ENCODE peak calls at places on chromosome 7, in seven cellular contexts. E is mesenchymal stem cell, W is H9, D is H1, T is IMR-90, S is neuronal stem cell, I is trophoblast cell. N is an unnamed sample.

GRCh38 chr7:55073051-55073511 is 54.3 kb downstream of the EGFR start:
- DNase-seq in E (no peak), W (no peak), D (no peak), T (peak; percentile 81), S (no peak), I (peak; percentile 88), N (no peak)

GRCh38 chr7:18866359-18867036 is 250.9 kb downstream of the TWIST1 start:
- DNase-seq in E (peak; percentile 97), W (no peak), D (no peak), T (peak; percentile 100), S (no peak), I (peak; percentile 25), N (no peak)

GRCh38 chr7:66921918-66922486 is 977 bp downstream of the TMEM248 start:
- DNase-seq in E (no peak), W (no peak), D (no peak), T (no peak), S (no peak), I (peak; percentile 41), N (no peak)

GRCh38 chr7:30616318-30616717 is 21.6 kb downstream of the GARS1 start:
- DNase-seq in E (no peak), W (no peak), D (no peak), T (peak; percentile 29), S (no peak), I (no peak), N (no peak)

GRCh38 chr7:51587600-51587999 is 271.0 kb upstream of the COBL start:
- DNase-seq in E (no peak), W (no peak), D (no peak), T (no peak), S (no peak), I (no peak), N (no peak)

GRCh38 chr7:107234436-107234835 is 65.6 kb downstream of the HBP1 start:
- DNase-seq in E (no peak), W (no peak), D (no peak), T (no peak), S (no peak), I (peak; percentile 14), N (peak; percentile 16)

GRCh38 chr7:153604-154003 is 38.8 kb upstream of the FAM20C start:
- DNase-seq in E (no peak), W (no peak), D (no peak), T (no peak), S (no peak), I (no peak), N (no peak)

GRCh38 chr7:105830405-105831218 is 45.8 kb downstream of the ATXN7L1 start:
- DNase-seq in E (peak; percentile 98), W (no peak), D (no peak), T (peak; percentile 98), S (no peak), I (peak; percentile 85), N (peak; percentile 81)

GRCh38 chr7:158015403-158016116 is 572.1 kb downstream of the PTPRN2 start:
- DNase-seq in E (no peak), W (no peak), D (no peak), T (no peak), S (no peak), I (no peak), N (no peak)

GRCh38 chr7:102426268-102427031 is 6.9 kb upstream of the ORAI2 start:
- DNase-seq in E (no peak), W (no peak), D (no peak), T (no peak), S (no peak), I (peak; percentile 16), N (no peak)

GRCh38 chr7:130990178-130990832 is 256.3 kb upstream of the KLF14 start:
- DNase-seq in E (no peak), W (no peak), D (no peak), T (no peak), S (no peak), I (no peak), N (no peak)

GRCh38 chr7:157017149-157017548 is 6.7 kb upstream of the MNX1 start:
- DNase-seq in E (no peak), W (peak; percentile 46), D (no peak), T (no peak), S (no peak), I (no peak), N (no peak)

GRCh38 chr7:87628780-87629569 is 777 bp downstream of the RUNDC3B start:
- DNase-seq in E (peak; percentile 18), W (peak; percentile 53), D (no peak), T (no peak), S (no peak), I (peak; percentile 58), N (peak; percentile 28)

GRCh38 chr7:77455334-77455733 is 39.2 kb upstream of the GSAP start:
- DNase-seq in E (peak; percentile 81), W (no peak), D (no peak), T (peak; percentile 97), S (no peak), I (no peak), N (no peak)

GRCh38 chr7:82549616-82550285 is 106.2 kb upstream of the CACNA2D1 start:
- DNase-seq in E (no peak), W (no peak), D (no peak), T (no peak), S (no peak), I (no peak), N (no peak)

GRCh38 chr7:42456756-42457276 is 219.8 kb upstream of the GLI3 start:
- DNase-seq in E (peak; percentile 11), W (no peak), D (no peak), T (no peak), S (no peak), I (no peak), N (no peak)

GRCh38 chr7:8035647-8036518 is 67.3 kb downstream of the GLCCI1 start:
- DNase-seq in E (peak; percentile 58), W (peak; percentile 33), D (no peak), T (peak; percentile 55), S (no peak), I (peak; percentile 53), N (peak; percentile 66)

GRCh38 chr7:23306936-23307521 is 7.9 kb downstream of the MALSU1 start:
- DNase-seq in E (no peak), W (no peak), D (no peak), T (no peak), S (no peak), I (no peak), N (no peak)

GRCh38 chr7:134645478-134645877 is 1.2 kb upstream of the BPGM start:
- DNase-seq in E (no peak), W (no peak), D (no peak), T (no peak), S (no peak), I (no peak), N (no peak)
- H3K4me2 ChIP-seq in E (peak overlapping the region; percentile 84), W (peak overlapping the region; percentile 68), D (peak overlapping the region; percentile 55), T (peak overlapping the region; percentile 98), S (no peak overlapping the region), I (peak overlapping the region; percentile 82), N (peak overlapping the region; percentile 69)

GRCh38 chr7:3927446-3928110 is 626.5 kb downstream of the SDK1 start:
- DNase-seq in E (no peak), W (no peak), D (no peak), T (no peak), S (no peak), I (no peak), N (no peak)

GRCh38 chr7:3918576-3918975 is 617.5 kb downstream of the SDK1 start:
- DNase-seq in E (no peak), W (no peak), D (no peak), T (no peak), S (no peak), I (no peak), N (no peak)

GRCh38 chr7:3924277-3924676 is 623.2 kb downstream of the SDK1 start:
- DNase-seq in E (no peak), W (no peak), D (no peak), T (no peak), S (no peak), I (no peak), N (no peak)

GRCh38 chr7:3922175-3922635 is 621.2 kb downstream of the SDK1 start:
- DNase-seq in E (peak; percentile 97), W (peak; percentile 84), D (peak; percentile 34), T (peak; percentile 90), S (peak; percentile 6), I (peak; percentile 91), N (peak; percentile 98)

GRCh38 chr7:3923307-3923918 is 622.4 kb downstream of the SDK1 start:
- DNase-seq in E (no peak), W (no peak), D (no peak), T (no peak), S (no peak), I (no peak), N (no peak)
- H2AK5ac ChIP-seq in E (peak overlapping the region; percentile 1), W (no peak overlapping the region), D (no peak overlapping the region), T (no peak overlapping the region), S (no peak overlapping the region), I (no peak overlapping the region), N (no peak overlapping the region)

GRCh38 chr7:24831240-24831639 is 74.0 kb upstream of the GSDME start:
- DNase-seq in E (peak; percentile 37), W (no peak), D (no peak), T (peak; percentile 68), S (no peak), I (peak; percentile 9), N (no peak)
- H3K4me2 ChIP-seq in E (no peak overlapping the region), W (no peak overlapping the region), D (no peak overlapping the region), T (no peak overlapping the region), S (no peak overlapping the region), I (no peak overlapping the region), N (no peak overlapping the region)

DNA sequence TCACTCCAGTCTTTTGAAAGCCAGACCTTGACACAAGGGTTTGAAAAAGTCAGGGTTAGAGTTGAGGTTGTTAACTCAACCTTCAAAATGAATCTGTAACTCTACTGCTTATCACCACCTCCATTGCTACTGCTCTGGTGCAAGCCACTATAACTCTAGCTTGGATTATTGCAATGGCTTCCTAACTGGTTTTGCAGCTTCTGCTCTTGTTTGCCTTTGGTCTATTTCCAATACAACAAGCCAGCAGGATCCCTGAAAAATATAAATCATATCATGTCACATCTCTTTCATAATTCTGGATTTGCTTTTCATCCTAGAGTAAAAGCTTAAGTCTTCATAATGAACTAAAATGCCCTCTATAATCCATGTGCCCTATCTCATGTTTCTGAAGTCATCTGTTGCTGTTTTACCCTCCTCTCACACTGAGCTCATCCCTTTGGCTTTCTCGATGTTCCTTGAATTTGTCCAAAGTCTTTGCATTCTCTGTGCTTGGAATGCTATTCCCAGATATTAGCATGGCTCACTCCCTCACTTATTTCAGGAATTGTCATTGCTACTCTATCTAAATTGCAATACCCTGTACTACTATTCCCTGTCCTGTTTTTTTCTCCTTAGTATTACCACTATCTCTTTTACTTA is 11.0 kb downstream of the TAS2R60 start:
- DNase-seq in E (no peak), W (no peak), D (no peak), T (no peak), S (no peak), I (peak; percentile 82), N (no peak)
- H2AK5ac ChIP-seq in E (no peak overlapping the region), W (no peak overlapping the region), D (no peak overlapping the region), T (no peak overlapping the region), S (no peak overlapping the region), I (no peak overlapping the region), N (no peak overlapping the region)

GRCh38 chr7:121473645-121474300 is 77.7 kb upstream of the FAM3C start:
- DNase-seq in E (peak; percentile 12), W (no peak), D (no peak), T (no peak), S (no peak), I (peak; percentile 38), N (peak; percentile 65)
- H3K4me2 ChIP-seq in E (no peak overlapping the region), W (no peak overlapping the region), D (no peak overlapping the region), T (no peak overlapping the region), S (no peak overlapping the region), I (no peak overlapping the region), N (no peak overlapping the region)

N was measured in mesendoderm.